ENCODE peak calls at places on chromosomes 13 and 19, in four cellular contexts. One of them, this sample, is unnamed.

GRCh38 chr19:9370747-9371619 is 8.2 kb downstream of the ZNF177 start:
- DNase-seq in MM.1S: no peak
- DNase-seq in PC-3: no peak
- DNase-seq in H9: no peak
- DNase-seq in this sample: no peak

GRCh38 chr13:40590112-40590862 is 76.2 kb downstream of the FOXO1 start:
- DNase-seq in MM.1S: no peak
- DNase-seq in PC-3: no peak
- DNase-seq in H9: no peak
- DNase-seq in this sample: no peak

GRCh38 chr13:46295531-46296464 is 84.1 kb downstream of the LRRC63 start:
- DNase-seq in MM.1S: no peak
- DNase-seq in PC-3: peak; percentile 39
- DNase-seq in H9: no peak
- DNase-seq in this sample: peak; percentile 69

GRCh38 chr13:73513751-73514150 is 454.9 kb downstream of the KLF5 start:
- DNase-seq in MM.1S: no peak
- DNase-seq in PC-3: no peak
- DNase-seq in H9: no peak
- DNase-seq in this sample: no peak

GRCh38 chr13:112112534-112113276 is 45.8 kb downstream of the SOX1 start:
- DNase-seq in MM.1S: no peak
- DNase-seq in PC-3: no peak
- DNase-seq in H9: no peak
- DNase-seq in this sample: no peak

GRCh38 chr19:51976852-51977251 is 9.8 kb downstream of the ZNF350 start:
- DNase-seq in MM.1S: no peak
- DNase-seq in PC-3: no peak
- DNase-seq in H9: no peak
- DNase-seq in this sample: no peak

GRCh38 chr13:110873639-110874507 is 41.0 kb downstream of the ANKRD10 start:
- DNase-seq in MM.1S: no peak
- DNase-seq in PC-3: no peak
- DNase-seq in H9: no peak
- DNase-seq in this sample: no peak

GRCh38 chr13:46654956-46655726 is 102.2 kb downstream of the LRCH1 start:
- DNase-seq in MM.1S: no peak
- DNase-seq in PC-3: no peak
- DNase-seq in H9: no peak
- DNase-seq in this sample: no peak

GRCh38 chr19:18832331-18833140 is 777 bp downstream of the UPF1 start:
- DNase-seq in MM.1S: peak; percentile 49
- DNase-seq in PC-3: peak; percentile 16
- DNase-seq in H9: peak; percentile 57
- DNase-seq in this sample: peak; percentile 60

GRCh38 chr13:111365149-111366005 is 44.9 kb downstream of the TEX29 start:
- DNase-seq in MM.1S: no peak
- DNase-seq in PC-3: no peak
- DNase-seq in H9: no peak
- DNase-seq in this sample: no peak

GRCh38 chr19:756232-756631 is 5.3 kb downstream of the MISP start:
- DNase-seq in MM.1S: peak; percentile 53
- DNase-seq in PC-3: peak; percentile 67
- DNase-seq in H9: no peak
- DNase-seq in this sample: peak; percentile 47

GRCh38 chr13:70568571-70568970 is 460.3 kb upstream of the KLHL1 start:
- DNase-seq in MM.1S: peak; percentile 25
- DNase-seq in PC-3: peak; percentile 70
- DNase-seq in H9: no peak
- DNase-seq in this sample: peak; percentile 38

GRCh38 chr19:47494211-47494547 is 10.2 kb upstream of the KPTN start:
- DNase-seq in MM.1S: no peak
- DNase-seq in PC-3: no peak
- DNase-seq in H9: no peak
- DNase-seq in this sample: no peak

GRCh38 chr19:33032218-33032781 is 32.4 kb downstream of the RHPN2 start:
- DNase-seq in MM.1S: no peak
- DNase-seq in PC-3: peak; percentile 19
- DNase-seq in H9: no peak
- DNase-seq in this sample: no peak

GRCh38 chr19:47247308-47247990 is 8.9 kb upstream of the CCDC9 start:
- DNase-seq in MM.1S: peak; percentile 66
- DNase-seq in PC-3: peak; percentile 74
- DNase-seq in H9: peak; percentile 80
- DNase-seq in this sample: peak; percentile 79

GRCh38 chr19:42132030-42132628 is at the start of gene POU2F2:
- DNase-seq in MM.1S: peak; percentile 34
- DNase-seq in PC-3: no peak
- DNase-seq in H9: peak; percentile 60
- DNase-seq in this sample: peak; percentile 92

GRCh38 chr19:30848626-30849322 is 476.6 kb downstream of the ZNF536 start:
- DNase-seq in MM.1S: no peak
- DNase-seq in PC-3: no peak
- DNase-seq in H9: no peak
- DNase-seq in this sample: no peak

GRCh38 chr19:32870154-32870573 is 597 bp upstream of the SLC7A9 start:
- DNase-seq in MM.1S: no peak
- DNase-seq in PC-3: no peak
- DNase-seq in H9: peak; percentile 69
- DNase-seq in this sample: no peak

GRCh38 chr19:34337747-34338146 is 27.2 kb upstream of the GPI start:
- DNase-seq in MM.1S: no peak
- DNase-seq in PC-3: no peak
- DNase-seq in H9: no peak
- DNase-seq in this sample: no peak

GRCh38 chr19:13262450-13262849 is 112.2 kb downstream of the IER2 start:
- DNase-seq in MM.1S: peak; percentile 50
- DNase-seq in PC-3: peak; percentile 88
- DNase-seq in H9: no peak
- DNase-seq in this sample: peak; percentile 69

GRCh38 chr13:30345426-30346100 is 38.2 kb upstream of the KATNAL1 start:
- DNase-seq in MM.1S: no peak
- DNase-seq in PC-3: no peak
- DNase-seq in H9: no peak
- DNase-seq in this sample: no peak
- H2AFZ ChIP-seq in MM.1S: no peak overlapping the region
- H2AFZ ChIP-seq in PC-3: no peak overlapping the region
- H2AFZ ChIP-seq in H9: no peak overlapping the region
- H2AFZ ChIP-seq in this sample: no peak overlapping the region

GRCh38 chr13:61188057-61188456 is 227.6 kb downstream of the PCDH20 start:
- DNase-seq in MM.1S: no peak
- DNase-seq in PC-3: no peak
- DNase-seq in H9: no peak
- DNase-seq in this sample: no peak

GRCh38 chr13:61183670-61184069 is 232.0 kb downstream of the PCDH20 start:
- DNase-seq in MM.1S: no peak
- DNase-seq in PC-3: no peak
- DNase-seq in H9: no peak
- DNase-seq in this sample: no peak

GRCh38 chr13:61192826-61193225 is 222.8 kb downstream of the PCDH20 start:
- DNase-seq in MM.1S: no peak
- DNase-seq in PC-3: no peak
- DNase-seq in H9: no peak
- DNase-seq in this sample: no peak

DNA sequence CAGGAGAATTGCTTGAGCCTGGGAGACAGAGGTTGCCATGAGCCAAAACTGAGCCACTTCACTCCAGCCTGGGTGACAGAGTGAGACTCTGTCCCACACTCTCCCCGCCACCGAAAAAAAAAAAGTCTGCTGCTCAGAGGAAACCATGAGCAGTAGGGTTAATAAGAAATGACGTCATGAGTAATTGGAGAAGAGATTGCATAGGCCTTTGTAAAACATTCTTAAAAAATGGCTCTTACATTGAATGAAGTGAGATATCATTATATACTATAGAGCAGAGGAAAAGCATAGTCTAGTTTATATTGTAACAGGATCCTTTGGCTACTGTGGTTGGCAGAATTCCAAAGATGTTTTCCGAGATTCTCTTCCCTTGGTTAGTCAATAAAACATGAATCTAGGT is 228.2 kb downstream of the PCDH20 start:
- DNase-seq in MM.1S: no peak
- DNase-seq in PC-3: peak; percentile 4
- DNase-seq in H9: no peak
- DNase-seq in this sample: no peak
- H3K9me3 ChIP-seq in MM.1S: no peaks in the 10 kb centered on the region
- H3K9me3 ChIP-seq in PC-3: no peaks in the 10 kb centered on the region
- H3K9me3 ChIP-seq in H9: no peaks in the 10 kb centered on the region
- H3K9me3 ChIP-seq in this sample: no peaks in the 10 kb centered on the region

DNA sequence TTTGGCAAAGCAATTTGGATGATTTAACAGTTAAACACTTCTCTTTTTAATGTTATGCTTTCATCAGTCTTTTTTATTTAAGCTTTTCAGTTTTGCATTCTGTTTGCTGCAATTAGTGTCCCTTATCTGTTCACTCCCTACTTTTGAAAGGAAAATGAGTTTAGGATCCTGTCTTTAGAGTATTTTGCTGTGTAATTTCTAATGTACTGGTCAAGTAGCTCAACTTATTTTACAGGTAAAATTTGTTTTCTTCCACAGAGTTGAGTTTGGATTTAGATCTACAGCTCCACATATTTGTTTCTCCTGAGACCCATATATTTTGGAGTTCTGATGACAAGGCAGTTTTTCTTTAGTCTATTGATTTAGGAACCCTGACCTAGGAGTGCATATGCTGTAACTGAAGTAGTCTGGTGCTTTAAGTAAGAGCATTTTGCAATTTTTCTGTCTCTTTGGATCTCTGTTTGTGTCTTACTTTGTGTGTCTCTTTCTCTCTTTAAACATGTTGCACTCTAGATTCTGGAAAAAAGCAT is 19.4 kb upstream of the SPRY2 start:
- DNase-seq in MM.1S: no peak
- DNase-seq in PC-3: no peak
- DNase-seq in H9: no peak
- DNase-seq in this sample: no peak
- H2AFZ ChIP-seq in MM.1S: no peak overlapping the region
- H2AFZ ChIP-seq in PC-3: no peak overlapping the region
- H2AFZ ChIP-seq in H9: no peak overlapping the region
- H2AFZ ChIP-seq in this sample: no peak overlapping the region

DNA sequence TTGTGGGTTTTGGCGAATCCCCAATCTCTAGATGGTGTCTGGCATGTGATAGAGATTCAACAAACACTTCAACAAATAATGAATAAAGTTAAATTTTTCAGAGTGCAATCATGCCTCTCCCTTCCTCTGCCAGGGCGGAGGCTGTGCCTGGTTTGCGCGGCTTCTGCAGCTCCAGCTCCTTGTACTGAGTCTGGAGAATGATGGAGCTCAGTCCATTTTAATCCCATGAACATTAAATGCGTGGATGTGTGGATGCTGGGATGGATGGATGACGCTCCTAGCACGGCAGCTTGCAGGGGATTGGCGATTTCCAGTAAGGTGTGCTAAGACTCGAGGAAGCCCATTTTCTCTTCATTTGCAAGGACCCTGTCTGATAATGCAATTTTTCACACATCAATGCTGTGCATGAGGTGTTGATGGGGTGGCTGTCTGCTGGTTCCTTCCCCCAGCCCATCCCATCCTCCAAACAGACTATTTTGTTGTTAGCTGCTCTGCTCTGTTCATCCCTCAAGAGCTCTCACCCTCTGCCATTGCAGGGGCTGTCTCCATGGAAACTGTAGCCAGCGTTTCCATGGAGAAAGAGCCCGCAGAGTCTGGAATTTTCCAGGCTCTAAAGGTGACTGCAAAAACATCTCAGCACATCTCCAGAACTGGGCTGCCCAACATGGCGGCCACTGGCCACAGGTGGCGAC is 92.6 kb upstream of the PEG3 start:
- DNase-seq in MM.1S: no peak
- DNase-seq in PC-3: no peak
- DNase-seq in H9: no peak
- DNase-seq in this sample: no peak
- H3K9me3 ChIP-seq in MM.1S: no peaks in the 10 kb centered on the region
- H3K9me3 ChIP-seq in PC-3: peaks cover 38% of the 10 kb centered on the region
- H3K9me3 ChIP-seq in H9: peaks cover 66% of the 10 kb centered on the region
- H3K9me3 ChIP-seq in this sample: no peaks in the 10 kb centered on the region

DNA sequence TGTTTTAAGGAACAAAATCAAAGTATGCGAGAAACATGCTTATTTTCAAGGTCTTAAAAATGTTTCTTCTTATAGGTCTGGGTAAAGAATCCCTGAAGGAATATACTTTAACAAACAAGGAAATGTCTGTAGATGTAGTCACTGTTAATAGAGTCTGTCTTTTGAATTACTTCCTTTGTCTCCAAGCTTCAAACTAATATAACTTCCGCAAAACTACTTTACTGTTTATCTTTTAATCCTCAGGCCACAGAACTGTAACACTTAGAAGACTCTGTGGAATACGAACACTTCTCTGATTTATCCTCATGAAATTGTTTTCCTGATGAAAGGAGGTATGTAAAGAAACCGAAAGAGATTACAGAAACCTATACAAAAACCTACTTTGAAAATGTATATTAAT is 316.0 kb downstream of the PCDH9 start:
- DNase-seq in MM.1S: no peak
- DNase-seq in PC-3: no peak
- DNase-seq in H9: no peak
- DNase-seq in this sample: no peak
- H2AFZ ChIP-seq in MM.1S: no peak overlapping the region
- H2AFZ ChIP-seq in PC-3: no peak overlapping the region
- H2AFZ ChIP-seq in H9: no peak overlapping the region
- H2AFZ ChIP-seq in this sample: peak overlapping the region; percentile 67

GRCh38 chr19:58203814-58204475 is 21.1 kb downstream of the ZNF274 start:
- DNase-seq in MM.1S: no peak
- DNase-seq in PC-3: no peak
- DNase-seq in H9: no peak
- DNase-seq in this sample: no peak
- H3K9me3 ChIP-seq in MM.1S: no peaks in the 10 kb centered on the region
- H3K9me3 ChIP-seq in PC-3: peaks cover 90% of the 10 kb centered on the region
- H3K9me3 ChIP-seq in H9: peaks cover 67% of the 10 kb centered on the region
- H3K9me3 ChIP-seq in this sample: peaks cover 53% of the 10 kb centered on the region

GRCh38 chr13:99398071-99398470 is 90.9 kb upstream of the GPR183 start:
- DNase-seq in MM.1S: no peak
- DNase-seq in PC-3: no peak
- DNase-seq in H9: no peak
- DNase-seq in this sample: no peak
- H2AFZ ChIP-seq in MM.1S: no peak overlapping the region
- H2AFZ ChIP-seq in PC-3: no peak overlapping the region
- H2AFZ ChIP-seq in H9: no peak overlapping the region
- H2AFZ ChIP-seq in this sample: no peak overlapping the region

GRCh38 chr19:2720777-2721569 is at the start of gene DIRAS1:
- DNase-seq in MM.1S: no peak
- DNase-seq in PC-3: no peak
- DNase-seq in H9: peak; percentile 63
- DNase-seq in this sample: no peak
- H3K9me3 ChIP-seq in MM.1S: no peaks in the 10 kb centered on the region
- H3K9me3 ChIP-seq in PC-3: no peaks in the 10 kb centered on the region
- H3K9me3 ChIP-seq in H9: no peaks in the 10 kb centered on the region
- H3K9me3 ChIP-seq in this sample: no peaks in the 10 kb centered on the region

This sample was measured in OCI-LY7.